ENCODE peak calls at places on chromosome 7, in six cellular contexts. J is CD8-positive, alpha-beta T cell; D is PC-3; U is fibroblast of pulmonary artery; X is Calu3; C is body of pancreas. F is an unnamed sample.

GRCh38 chr7:140723574-140723973 is 27.1 kb downstream of the NDUFB2 start:
- DNase-seq in J (no peak), D (no peak), U (no peak), X (no peak), C (no peak), F (no peak)

GRCh38 chr7:503575-504111 is 16.0 kb downstream of the PDGFA start:
- DNase-seq in J (no peak), D (no peak), U (no peak), X (peak), C (peak), F (no peak)

GRCh38 chr7:4683043-4683883 is 1.2 kb downstream of the FOXK1 start:
- DNase-seq in J (peak), D (no peak), U (no peak), X (peak), C (peak), F (peak)

GRCh38 chr7:112185005-112185834 is 21.0 kb downstream of the DOCK4 start:
- DNase-seq in J (no peak), D (peak), U (peak), X (no peak), C (no peak), F (no peak)

GRCh38 chr7:84021292-84021898 is 173.2 kb downstream of the SEMA3A start:
- DNase-seq in J (no peak), D (peak), U (peak), X (no peak), C (no peak), F (no peak)

GRCh38 chr7:55065511-55066229 is 46.9 kb downstream of the EGFR start:
- DNase-seq in J (no peak), D (peak), U (peak), X (peak), C (no peak), F (peak)

GRCh38 chr7:42494722-42495121 is 257.7 kb upstream of the GLI3 start:
- DNase-seq in J (no peak), D (no peak), U (no peak), X (no peak), C (no peak), F (no peak)

GRCh38 chr7:65477326-65477725 is 103.7 kb downstream of the ZNF92 start:
- DNase-seq in J (no peak), D (peak), U (no peak), X (no peak), C (peak), F (peak)

GRCh38 chr7:135168001-135168400 is 2.5 kb downstream of the CYREN start:
- DNase-seq in J (no peak), D (no peak), U (no peak), X (no peak), C (no peak), F (no peak)

GRCh38 chr7:149261321-149261828 is 621 bp upstream of the ZNF783 start:
- DNase-seq in J (no peak), D (peak), U (peak), X (no peak), C (no peak), F (no peak)

GRCh38 chr7:29363636-29364425 is 169.3 kb downstream of the CHN2 start:
- DNase-seq in J (no peak), D (peak), U (no peak), X (no peak), C (no peak), F (no peak)

GRCh38 chr7:125122225-125122624 is 192.6 kb upstream of the POT1 start:
- DNase-seq in J (no peak), D (no peak), U (peak), X (no peak), C (no peak), F (no peak)

GRCh38 chr7:151566897-151567320 is 47.2 kb upstream of the RHEB start:
- DNase-seq in J (no peak), D (no peak), U (peak), X (no peak), C (no peak), F (peak)

GRCh38 chr7:117047496-117047895 is 94.2 kb downstream of the ST7 start:
- DNase-seq in J (no peak), D (no peak), U (peak), X (no peak), C (no peak), F (no peak)

GRCh38 chr7:99473315-99473596 is 566 bp downstream of the ZNF789 start:
- DNase-seq in J (no peak), D (peak), U (peak), X (no peak), C (no peak), F (no peak)

GRCh38 chr7:136555933-136556332 is 312.5 kb upstream of the CHRM2 start:
- DNase-seq in J (no peak), D (no peak), U (no peak), X (no peak), C (no peak), F (peak)

GRCh38 chr7:110604206-110604605 is 486.7 kb upstream of the LRRN3 start:
- DNase-seq in J (no peak), D (no peak), U (no peak), X (no peak), C (no peak), F (no peak)

GRCh38 chr7:7257899-7258692 is 75.8 kb downstream of the C1GALT1 start:
- DNase-seq in J (no peak), D (peak), U (no peak), X (no peak), C (no peak), F (peak)

GRCh38 chr7:147885906-147886305 is 704.7 kb upstream of the C7orf33 start:
- DNase-seq in J (no peak), D (peak), U (no peak), X (no peak), C (no peak), F (no peak)

GRCh38 chr7:151494569-151495284 is 25.0 kb downstream of the RHEB start:
- DNase-seq in J (no peak), D (peak), U (no peak), X (no peak), C (no peak), F (no peak)

GRCh38 chr7:6480323-6480660 is 32.5 kb upstream of the DAGLB start:
- DNase-seq in J (no peak), D (no peak), U (no peak), X (no peak), C (no peak), F (no peak)

GRCh38 chr7:101947899-101948298 is 130.5 kb downstream of the CUX1 start:
- DNase-seq in J (no peak), D (no peak), U (peak), X (no peak), C (peak), F (no peak)

GRCh38 chr7:100623951-100624824 is 11.8 kb downstream of the MOSPD3 start:
- DNase-seq in J (no peak), D (no peak), U (no peak), X (no peak), C (no peak), F (no peak)

GRCh38 chr7:149879271-149879711 is 5.5 kb downstream of the ATP6V0E2 start:
- DNase-seq in J (no peak), D (no peak), U (no peak), X (no peak), C (no peak), F (no peak)

GRCh38 chr7:51789494-51789893 is 472.9 kb upstream of the COBL start:
- DNase-seq in J (no peak), D (no peak), U (no peak), X (no peak), C (no peak), F (peak)

GRCh38 chr7:126079581-126079980 is 1150.0 kb upstream of the POT1 start:
- DNase-seq in J (no peak), D (no peak), U (no peak), X (no peak), C (no peak), F (no peak)

GRCh38 chr7:7566651-7567611 is at the start of gene MIOS:
- DNase-seq in J (peak), D (peak), U (peak), X (peak), C (peak), F (peak)

GRCh38 chr7:130966246-130967009 is 232.4 kb upstream of the KLF14 start:
- DNase-seq in J (no peak), D (no peak), U (no peak), X (no peak), C (no peak), F (no peak)

GRCh38 chr7:881441-882234 is 5.3 kb downstream of the GET4 start:
- DNase-seq in J (no peak), D (no peak), U (no peak), X (no peak), C (no peak), F (no peak)

GRCh38 chr7:150311711-150312110 is 11.4 kb upstream of the LRRC61 start:
- DNase-seq in J (no peak), D (no peak), U (no peak), X (no peak), C (no peak), F (no peak)

GRCh38 chr7:135263321-135263970 is 29.8 kb downstream of the STRA8 start:
- DNase-seq in J (no peak), D (no peak), U (no peak), X (no peak), C (no peak), F (no peak)

GRCh38 chr7:157444011-157444842 is 107.4 kb downstream of the DNAJB6 start:
- DNase-seq in J (no peak), D (no peak), U (no peak), X (no peak), C (no peak), F (no peak)

GRCh38 chr7:25519962-25520562 is 291.8 kb upstream of the NPVF start:
- DNase-seq in J (no peak), D (no peak), U (no peak), X (no peak), C (no peak), F (peak)

GRCh38 chr7:112939589-112940313 is 146.9 kb downstream of the GPR85 start:
- DNase-seq in J (peak), D (peak), U (peak), X (peak), C (peak), F (peak)

DNA sequence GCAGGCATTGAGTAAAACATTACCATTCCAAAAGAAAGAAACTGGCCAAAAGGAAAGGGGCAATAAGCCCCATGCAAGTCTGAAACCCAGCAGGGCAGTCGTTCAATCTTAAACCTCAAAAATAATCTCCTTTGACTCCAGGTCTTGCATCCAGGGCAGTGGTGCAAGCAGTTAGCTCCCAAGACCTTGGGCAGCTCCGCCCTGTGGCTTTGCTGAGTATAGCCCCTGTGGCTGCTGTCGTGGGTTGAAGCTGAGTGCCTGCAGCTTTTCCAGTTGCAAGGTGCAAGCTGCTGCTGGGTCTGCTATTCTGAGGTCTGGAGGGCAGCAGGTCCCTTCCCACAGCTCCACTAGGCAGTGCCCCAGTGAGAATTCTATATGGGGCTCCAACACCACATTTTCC is 580.1 kb upstream of the AUTS2 start:
- DNase-seq in J (no peak), D (no peak), U (no peak), X (no peak), C (no peak), F (no peak)
- TF ChIP-seq CTCF in J (no peak), D (no peak), U (no peak), X (no peak), C (no peak), F (no peak)

GRCh38 chr7:137590071-137590470 is 246.5 kb upstream of the PTN start:
- DNase-seq in J (no peak), D (no peak), U (no peak), X (no peak), C (no peak), F (no peak)

GRCh38 chr7:137590686-137591255 is 247.2 kb upstream of the PTN start:
- DNase-seq in J (no peak), D (no peak), U (no peak), X (no peak), C (no peak), F (peak)

GRCh38 chr7:137597856-137598255 is 248.9 kb downstream of the DGKI start:
- DNase-seq in J (no peak), D (peak), U (no peak), X (no peak), C (no peak), F (no peak)

GRCh38 chr7:137591444-137591843 is 247.9 kb upstream of the PTN start:
- DNase-seq in J (no peak), D (peak), U (peak), X (no peak), C (no peak), F (no peak)

DNA sequence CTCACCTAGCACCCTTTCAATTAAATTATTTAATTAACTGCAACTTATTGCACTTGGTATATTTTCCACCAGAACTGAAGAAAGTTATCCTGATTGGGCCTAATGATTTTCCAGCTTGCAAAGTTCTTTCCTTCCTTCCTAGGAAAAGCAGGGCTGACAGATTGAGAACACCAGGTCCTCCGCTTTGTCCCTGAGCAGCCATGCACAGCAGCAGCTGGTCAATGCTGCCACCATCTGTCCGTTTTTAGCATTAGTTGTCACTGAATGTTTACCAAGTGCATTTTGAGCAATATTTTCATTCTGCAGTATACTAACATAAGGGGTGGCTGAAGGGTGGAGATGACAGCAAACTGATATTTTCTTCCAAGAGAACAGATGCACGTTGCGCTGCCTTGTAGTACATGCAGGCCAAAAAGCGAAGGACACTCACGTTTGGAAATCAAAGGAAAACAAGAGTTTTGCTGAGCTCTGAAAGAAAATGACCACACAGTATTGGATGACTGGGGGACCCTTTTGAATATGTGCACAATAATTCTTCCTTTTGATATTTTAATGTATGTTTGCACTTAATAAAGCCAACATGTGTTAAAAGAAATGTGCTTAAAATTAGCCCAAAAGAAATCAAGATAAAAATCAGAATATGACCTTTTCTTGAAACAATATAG is 248.8 kb upstream of the PTN start:
- DNase-seq in J (no peak), D (peak), U (peak), X (peak), C (peak), F (peak)
- TF ChIP-seq CTCF in J (no peak), D (peak), U (peak), X (peak), C (peak), F (peak)

DNA sequence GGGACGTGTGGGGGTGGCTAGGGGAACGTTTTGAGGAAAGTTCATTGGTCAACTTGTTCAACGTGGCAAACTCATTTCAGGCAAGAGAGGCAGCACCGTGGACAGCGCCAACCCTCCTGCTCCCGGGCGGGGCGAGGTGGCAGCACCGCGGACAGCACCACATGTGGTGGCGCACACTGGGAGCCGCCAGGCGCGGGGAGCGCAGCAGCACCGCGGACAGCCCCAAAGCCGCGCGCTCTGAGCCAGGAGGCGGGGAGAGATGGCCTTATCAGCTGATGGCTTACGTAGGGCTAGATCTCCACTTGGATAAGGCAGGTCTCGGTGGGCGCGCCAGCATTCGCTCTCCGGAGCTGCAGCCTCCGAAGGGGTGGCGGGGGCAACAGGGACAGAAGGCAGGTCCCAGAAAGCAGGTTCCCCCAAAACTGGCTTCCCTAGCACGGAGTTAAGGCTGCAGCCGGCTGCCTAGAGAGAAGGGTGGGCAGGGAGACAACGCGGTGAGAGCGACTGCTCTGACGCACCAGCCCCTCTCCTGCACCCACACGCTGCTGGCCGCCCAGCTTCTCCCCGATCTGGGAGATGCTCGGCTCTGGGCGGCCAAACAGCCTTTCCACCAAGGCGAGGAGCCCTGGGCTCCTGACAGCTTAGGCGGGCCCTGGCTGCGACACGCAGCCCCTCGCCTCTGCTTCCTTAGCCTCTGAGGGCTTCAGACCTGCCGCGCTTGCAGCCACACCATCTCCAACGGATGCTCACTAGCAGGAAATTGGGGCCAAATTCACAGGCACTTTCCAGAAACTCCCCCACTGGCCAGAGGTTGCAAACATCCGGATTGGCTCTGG is at the start of gene HTR5A:
- DNase-seq in J (peak), D (peak), U (peak), X (peak), C (peak), F (peak)
- TF ChIP-seq CTCF in J (no peak), D (no peak), U (no peak), X (no peak), C (peak), F (no peak)

GRCh38 chr7:67484244-67484751 is 487.7 kb downstream of the TYW1 start:
- DNase-seq in J (no peak), D (peak), U (peak), X (peak), C (peak), F (peak)
- TF ChIP-seq CTCF in J (no peak), D (peak), U (peak), X (no peak), C (peak), F (peak)

GRCh38 chr7:97873606-97874005 is 1.4 kb upstream of the ASNS start:
- DNase-seq in J (no peak), D (no peak), U (no peak), X (no peak), C (no peak), F (no peak)

GRCh38 chr7:97871659-97872024 is 566 bp downstream of the ASNS start:
- DNase-seq in J (peak), D (peak), U (no peak), X (peak), C (peak), F (peak)

GRCh38 chr7:97868314-97868713 is 3.9 kb downstream of the ASNS start:
- DNase-seq in J (no peak), D (no peak), U (no peak), X (no peak), C (no peak), F (no peak)

GRCh38 chr7:97868788-97869187 is 3.4 kb downstream of the ASNS start:
- DNase-seq in J (no peak), D (no peak), U (peak), X (no peak), C (peak), F (no peak)

GRCh38 chr7:97872025-97872669 is at the start of gene ASNS:
- DNase-seq in J (peak), D (peak), U (peak), X (peak), C (peak), F (peak)
- TF ChIP-seq CTCF in J (no peak), D (no peak), U (no peak), X (no peak), C (no peak), F (no peak)

DNA sequence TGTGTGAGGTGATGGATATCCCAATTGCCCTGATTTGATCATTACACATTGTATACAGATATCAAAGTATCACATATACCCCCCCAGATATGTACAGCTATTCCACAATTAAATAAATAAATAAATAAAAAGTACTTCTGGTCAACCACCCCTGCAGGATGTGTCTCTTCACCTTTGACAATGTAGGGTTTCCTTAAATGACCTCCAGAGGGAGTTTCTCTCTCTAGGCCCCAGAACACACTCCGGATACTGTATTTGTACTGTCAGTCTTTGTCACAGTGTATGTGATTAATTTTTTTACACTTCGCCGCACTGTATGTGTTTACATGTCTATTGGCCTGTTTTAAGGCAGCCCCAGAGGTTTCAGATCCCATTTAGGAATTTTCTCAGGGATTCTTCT is 123.6 kb downstream of the ADCYAP1R1 start:
- DNase-seq in J (no peak), D (peak), U (no peak), X (no peak), C (no peak), F (no peak)
- TF ChIP-seq CTCF in J (no peak), D (peak), U (no peak), X (no peak), C (peak), F (no peak)

GRCh38 chr7:17624379-17624778 is 315.9 kb downstream of the SNX13 start:
- DNase-seq in J (no peak), D (no peak), U (no peak), X (no peak), C (no peak), F (no peak)

GRCh38 chr7:17622443-17622842 is 317.9 kb downstream of the SNX13 start:
- DNase-seq in J (no peak), D (no peak), U (no peak), X (no peak), C (no peak), F (no peak)

GRCh38 chr7:17623546-17624185 is 316.6 kb downstream of the SNX13 start:
- DNase-seq in J (no peak), D (no peak), U (peak), X (no peak), C (no peak), F (no peak)

GRCh38 chr7:17625038-17625437 is 315.3 kb downstream of the SNX13 start:
- DNase-seq in J (no peak), D (peak), U (peak), X (no peak), C (no peak), F (no peak)

GRCh38 chr7:17626215-17626614 is 314.1 kb downstream of the SNX13 start:
- DNase-seq in J (no peak), D (no peak), U (no peak), X (no peak), C (no peak), F (no peak)
- TF ChIP-seq CTCF in J (no peak), D (no peak), U (no peak), X (no peak), C (no peak), F (no peak)

GRCh38 chr7:71746004-71746403 is 614.1 kb downstream of the GALNT17 start:
- DNase-seq in J (no peak), D (no peak), U (no peak), X (no peak), C (no peak), F (no peak)
- TF ChIP-seq CTCF in J (no peak), D (no peak), U (no peak), X (no peak), C (no peak), F (no peak)

F was measured in thyroid gland.